ENCODE peak calls at places on chromosomes 3 and 15, in eight cellular contexts. H is hepatocyte; A is IMR-90; U is neural progenitor cell; T is stomach; P is CD4-positive, alpha-beta T cell; O is ovary; K is transverse colon. M is an unnamed sample.

GRCh38 chr15:50148362-50148963 is 29.4 kb upstream of the ATP8B4 start:
- DNase-seq in H (peak), A (peak), U (peak), T (no peak), P (no peak), O (no peak), K (peak), M (peak)

GRCh38 chr3:29301332-29302011 is 20.6 kb downstream of the RBMS3 start:
- DNase-seq in H (no peak), A (peak), U (peak), T (no peak), P (no peak), O (no peak), K (no peak), M (no peak)

GRCh38 chr15:63752075-63752684 is 81.6 kb downstream of the HERC1 start:
- DNase-seq in H (peak), A (peak), U (peak), T (peak), P (peak), O (no peak), K (peak), M (peak)

GRCh38 chr15:70039917-70040316 is 57.8 kb downstream of the TLE3 start:
- DNase-seq in H (no peak), A (no peak), U (no peak), T (no peak), P (no peak), O (no peak), K (no peak), M (no peak)

GRCh38 chr15:90291679-90292356 is 26.3 kb downstream of the NGRN start:
- DNase-seq in H (no peak), A (no peak), U (no peak), T (peak), P (no peak), O (no peak), K (peak), M (peak)

GRCh38 chr15:88987951-88988671 is 74.9 kb upstream of the MFGE8 start:
- DNase-seq in H (no peak), A (peak), U (no peak), T (no peak), P (no peak), O (no peak), K (no peak), M (no peak)

GRCh38 chr3:134061401-134061800 is 31.7 kb upstream of the SLCO2A1 start:
- DNase-seq in H (no peak), A (no peak), U (no peak), T (no peak), P (no peak), O (no peak), K (no peak), M (no peak)

GRCh38 chr3:175208316-175208715 is 349.2 kb downstream of the NAALADL2 start:
- DNase-seq in H (no peak), A (peak), U (peak), T (no peak), P (no peak), O (no peak), K (no peak), M (no peak)

GRCh38 chr3:11832964-11833621 is 13.6 kb downstream of the TAMM41 start:
- DNase-seq in H (peak), A (no peak), U (no peak), T (peak), P (no peak), O (no peak), K (no peak), M (no peak)

GRCh38 chr3:146044046-146044445 is 116.9 kb downstream of the PLOD2 start:
- DNase-seq in H (no peak), A (no peak), U (no peak), T (no peak), P (no peak), O (no peak), K (no peak), M (no peak)

GRCh38 chr3:141644931-141645330 is 93.2 kb upstream of the RNF7 start:
- DNase-seq in H (peak), A (peak), U (peak), T (peak), P (peak), O (peak), K (peak), M (no peak)

GRCh38 chr15:68080783-68081182 is 26.7 kb downstream of the PIAS1 start:
- DNase-seq in H (no peak), A (no peak), U (no peak), T (no peak), P (no peak), O (no peak), K (no peak), M (no peak)

GRCh38 chr3:188947983-188948657 is 223.7 kb upstream of the TPRG1 start:
- DNase-seq in H (peak), A (peak), U (peak), T (peak), P (no peak), O (peak), K (peak), M (peak)

GRCh38 chr3:86787091-86787490 is 203.9 kb downstream of the VGLL3 start:
- DNase-seq in H (no peak), A (peak), U (no peak), T (no peak), P (no peak), O (no peak), K (no peak), M (peak)

GRCh38 chr3:103918336-103918735 is 1448.4 kb upstream of the ALCAM start:
- DNase-seq in H (no peak), A (no peak), U (no peak), T (no peak), P (no peak), O (no peak), K (no peak), M (no peak)

GRCh38 chr3:22450785-22451400 is 699.9 kb upstream of the ZNF385D start:
- DNase-seq in H (no peak), A (no peak), U (no peak), T (no peak), P (no peak), O (no peak), K (no peak), M (no peak)

DNA sequence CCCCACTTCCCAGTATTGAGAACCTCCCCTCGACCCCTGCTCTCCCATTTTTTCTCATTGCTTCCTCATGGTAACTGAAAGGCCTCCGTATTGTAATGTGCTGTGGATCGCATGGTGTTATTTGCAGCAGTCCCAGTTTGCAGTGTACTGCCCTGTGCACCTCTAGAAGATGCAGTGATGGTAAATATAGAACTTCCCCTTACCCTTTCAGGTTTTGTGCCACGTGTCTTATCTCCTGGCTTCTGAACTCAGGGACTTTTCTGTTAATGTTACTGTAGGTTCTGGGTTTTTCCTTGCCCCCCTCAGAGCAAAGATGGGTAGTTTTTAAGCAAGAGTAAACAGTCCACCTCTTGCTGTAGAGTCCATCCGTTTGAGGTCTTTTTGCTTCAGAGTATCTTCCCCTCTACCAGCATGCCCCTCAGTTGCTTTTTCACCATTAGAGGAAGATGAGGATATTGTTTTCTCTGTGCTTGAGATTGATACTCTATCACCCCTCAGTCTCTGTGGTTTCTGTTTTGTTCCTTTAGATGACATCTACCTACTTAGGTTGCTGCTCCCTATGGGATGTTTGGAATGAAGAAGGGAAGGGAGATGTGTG is 22.4 kb downstream of the CHD2 start:
- DNase-seq in H (no peak), A (no peak), U (no peak), T (no peak), P (no peak), O (no peak), K (no peak), M (no peak)
- H3K27ac ChIP-seq in H (peak), A (no peak), U (peak), T (peak), P (peak), O (no peak), K (peak), M (no peak)

DNA sequence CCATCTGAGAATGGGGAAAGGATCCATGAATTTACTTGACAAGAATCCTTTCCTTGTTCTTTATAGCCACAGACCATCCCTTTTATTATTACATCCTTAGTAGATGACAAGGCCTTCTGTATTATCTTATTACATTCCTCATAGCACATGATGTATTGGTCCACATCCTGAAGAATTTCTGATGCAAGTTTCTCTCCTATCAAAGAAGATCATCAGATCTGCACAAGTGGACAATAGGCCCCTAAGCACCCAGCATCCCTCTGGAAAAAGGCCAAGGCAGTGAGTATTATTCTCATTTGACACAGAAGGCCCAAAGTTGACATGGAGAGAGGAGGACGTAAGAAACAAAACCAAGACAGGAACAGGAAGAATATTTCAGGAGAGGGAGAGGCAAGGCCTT is 31.4 kb downstream of the MYL3 start:
- DNase-seq in H (no peak), A (no peak), U (no peak), T (no peak), P (no peak), O (no peak), K (no peak), M (no peak)
- H3K27ac ChIP-seq in H (no peak), A (no peak), U (no peak), T (no peak), P (no peak), O (no peak), K (no peak), M (no peak)

GRCh38 chr3:170866499-170866898 is 3.5 kb downstream of the RPL22L1 start:
- DNase-seq in H (no peak), A (no peak), U (no peak), T (no peak), P (no peak), O (no peak), K (no peak), M (no peak)

GRCh38 chr3:170867143-170867542 is 2.9 kb downstream of the RPL22L1 start:
- DNase-seq in H (no peak), A (peak), U (no peak), T (no peak), P (no peak), O (no peak), K (no peak), M (no peak)

GRCh38 chr3:170868577-170869239 is 1.3 kb downstream of the RPL22L1 start:
- DNase-seq in H (no peak), A (no peak), U (no peak), T (no peak), P (no peak), O (no peak), K (no peak), M (no peak)

GRCh38 chr3:170869240-170869592 is 779 bp downstream of the RPL22L1 start:
- DNase-seq in H (no peak), A (no peak), U (no peak), T (no peak), P (no peak), O (no peak), K (no peak), M (no peak)

DNA sequence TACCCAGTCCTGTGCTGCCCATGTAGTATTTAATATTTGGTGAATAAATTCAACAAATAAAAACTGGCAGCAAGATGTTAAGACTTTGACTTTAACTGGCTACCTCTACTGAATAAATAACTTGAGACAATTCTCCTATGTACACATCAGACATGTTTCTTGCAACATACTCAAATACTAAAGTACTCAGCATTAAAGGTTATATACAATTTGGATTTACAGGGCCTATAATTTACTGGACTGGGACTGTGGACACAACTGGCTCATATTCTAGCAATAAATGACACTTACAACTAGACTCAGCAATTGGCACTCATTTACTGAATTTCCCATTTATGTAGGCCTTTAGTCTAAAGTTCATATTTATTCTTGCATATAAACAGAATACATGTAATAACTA is 2.4 kb downstream of the RPL22L1 start:
- DNase-seq in H (no peak), A (no peak), U (no peak), T (no peak), P (no peak), O (no peak), K (no peak), M (no peak)
- H3K27ac ChIP-seq in H (no peak), A (no peak), U (peak), T (no peak), P (no peak), O (no peak), K (no peak), M (no peak)

DNA sequence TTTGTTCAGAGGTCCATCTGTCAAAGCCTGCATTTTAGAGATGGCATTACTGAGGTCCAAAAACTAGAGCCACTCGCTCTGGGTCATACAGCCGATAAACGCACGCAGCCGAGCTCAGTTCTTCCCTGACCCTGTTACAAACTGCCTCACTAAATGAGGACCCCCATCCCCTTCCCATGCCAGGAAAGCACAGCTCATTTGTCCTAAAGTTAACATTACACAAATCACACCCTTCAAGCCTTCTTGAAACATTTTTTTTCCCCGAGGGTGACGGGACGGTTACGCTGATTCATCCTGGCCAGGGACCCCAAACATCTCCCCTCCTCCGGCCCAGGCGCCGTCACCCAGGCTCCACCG is 832 bp upstream of the CMTM8 start:
- DNase-seq in H (no peak), A (no peak), U (no peak), T (no peak), P (no peak), O (no peak), K (no peak), M (no peak)
- H3K27ac ChIP-seq in H (peak), A (no peak), U (no peak), T (peak), P (no peak), O (no peak), K (peak), M (no peak)

GRCh38 chr3:106121491-106122289 is 252.9 kb upstream of the CBLB start:
- DNase-seq in H (no peak), A (no peak), U (no peak), T (no peak), P (no peak), O (no peak), K (no peak), M (no peak)
- H3K27ac ChIP-seq in H (no peak), A (no peak), U (no peak), T (no peak), P (no peak), O (no peak), K (no peak), M (no peak)

M was measured in RWPE1.